ENCODE peak calls at places on chromosomes 12 and 14, in eight cellular contexts. H is GM19239; E is mesendoderm; V is IMR-90; Y is stimulated activated CD8-positive, alpha-beta memory T cell treated with anti-CD3 and anti-CD28 coated beads, Interleukin-15, amount 100 ng/mL, for 24 hours; S is astrocyte; Z is cardiac muscle cell; M is C1 segment of cervical spinal cord. B is an unnamed sample.

GRCh38 chr12:100706029-100706428 is 88.5 kb upstream of the ANO4 start:
- DNase-seq in H (no peak), E (no peak), V (peak), Y (no peak), S (peak), Z (peak), M (no peak), B (no peak)

GRCh38 chr14:50001999-50002925 is 109.4 kb downstream of the ARF6 start:
- DNase-seq in H (no peak), E (no peak), V (no peak), Y (peak), S (no peak), Z (no peak), M (no peak), B (no peak)

GRCh38 chr12:9039397-9039977 is 50.1 kb downstream of the KLRG1 start:
- DNase-seq in H (peak), E (peak), V (peak), Y (no peak), S (peak), Z (peak), M (no peak), B (peak)

GRCh38 chr14:61701946-61702345 is 6.6 kb downstream of the HIF1A start:
- DNase-seq in H (no peak), E (no peak), V (no peak), Y (no peak), S (no peak), Z (peak), M (no peak), B (no peak)

GRCh38 chr12:89775336-89776005 is 66.8 kb upstream of the ATP2B1 start:
- DNase-seq in H (no peak), E (no peak), V (peak), Y (no peak), S (peak), Z (no peak), M (no peak), B (no peak)

GRCh38 chr12:51118706-51119105 is 35.3 kb upstream of the CSRNP2 start:
- DNase-seq in H (no peak), E (peak), V (peak), Y (no peak), S (peak), Z (peak), M (no peak), B (no peak)

GRCh38 chr12:108756421-108756820 is 25.1 kb upstream of the CORO1C start:
- DNase-seq in H (no peak), E (no peak), V (no peak), Y (no peak), S (no peak), Z (no peak), M (no peak), B (no peak)

GRCh38 chr14:34098045-34098984 is 147.4 kb upstream of the EGLN3 start:
- DNase-seq in H (no peak), E (peak), V (peak), Y (no peak), S (peak), Z (peak), M (peak), B (peak)

GRCh38 chr12:68913682-68914081 is 19.3 kb downstream of the CPM start:
- DNase-seq in H (no peak), E (no peak), V (peak), Y (no peak), S (peak), Z (peak), M (no peak), B (no peak)

GRCh38 chr14:106094654-106095189 is 568.3 kb downstream of the TMEM121 start:
- DNase-seq in H (no peak), E (peak), V (no peak), Y (peak), S (no peak), Z (no peak), M (no peak), B (no peak)

GRCh38 chr12:2429032-2429431 is 365.7 kb upstream of the FKBP4 start:
- DNase-seq in H (no peak), E (no peak), V (no peak), Y (no peak), S (peak), Z (no peak), M (no peak), B (no peak)